ENCODE peak calls at places on chromosomes 13 and 19, in seven cellular contexts. V is ascending aorta, T is heart right ventricle, Q is ovary, W is prostate gland, L is body of pancreas, N is mammary epithelial cell. H is an unnamed sample. For H3K9me3, the result is how much of the 10 kb centered on the place peaks cover.

GRCh38 chr19:46739290-46739771 is 6.5 kb upstream of the FKRP start:
- DNase-seq in W (no peak), V (no peak), L (no peak), T (peak), Q (no peak), N (no peak), H (no peak)

GRCh38 chr13:106987435-106987800 is 419.5 kb upstream of the ARGLU1 start:
- DNase-seq in W (no peak), T (peak), L (no peak), Q (no peak), V (no peak), N (no peak), H (no peak)

GRCh38 chr19:43966079-43966694 is 15.2 kb downstream of the ZNF221 start:
- DNase-seq in Q (no peak), W (no peak), T (no peak), L (no peak), N (no peak), V (no peak), H (no peak)

GRCh38 chr13:39111145-39111544 is 72.9 kb downstream of the NHLRC3 start:
- DNase-seq in Q (no peak), W (no peak), N (no peak), V (no peak), T (no peak), L (no peak), H (no peak)

GRCh38 chr19:6868341-6868740 is 19.0 kb upstream of the ADGRE1 start:
- DNase-seq in N (no peak), V (no peak), Q (no peak), L (no peak), T (no peak), W (no peak), H (no peak)

GRCh38 chr13:45178349-45179142 is 22.3 kb downstream of the KCTD4 start:
- DNase-seq in L (no peak), T (no peak), V (no peak), Q (no peak), N (no peak), W (no peak), H (no peak)

GRCh38 chr19:46760363-46760762 is 14.1 kb upstream of the STRN4 start:
- DNase-seq in T (no peak), Q (no peak), V (no peak), L (no peak), W (no peak), N (no peak), H (no peak)

GRCh38 chr19:15372470-15372869 is 7.1 kb downstream of the AKAP8 start:
- DNase-seq in V (no peak), Q (no peak), N (no peak), T (no peak), W (no peak), L (no peak), H (no peak)

GRCh38 chr19:51505904-51506303 is 4.3 kb upstream of the SIGLEC12 start:
- DNase-seq in L (no peak), V (no peak), N (no peak), Q (no peak), W (no peak), T (no peak), H (no peak)

GRCh38 chr13:83215627-83216026 is 666.6 kb downstream of the SLITRK1 start:
- DNase-seq in T (no peak), N (peak), L (no peak), Q (no peak), W (no peak), V (no peak), H (no peak)

GRCh38 chr13:89361909-89362308 is 1690.7 kb downstream of the SLITRK5 start:
- DNase-seq in L (no peak), W (no peak), N (peak), T (no peak), Q (no peak), V (no peak), H (no peak)

GRCh38 chr19:41734585-41734984 is 20.7 kb upstream of the CEACAM6 start:
- DNase-seq in L (no peak), V (no peak), N (no peak), T (no peak), Q (no peak), W (no peak), H (peak)

GRCh38 chr13:112740502-112741131 is 50.8 kb downstream of the ATP11A start:
- DNase-seq in W (no peak), L (peak), T (peak), V (no peak), N (no peak), Q (peak), H (peak)

GRCh38 chr19:32800757-32801156 is 68.8 kb downstream of the SLC7A9 start:
- DNase-seq in W (no peak), N (no peak), Q (no peak), T (no peak), V (no peak), L (no peak), H (no peak)

GRCh38 chr19:54204767-54205468 is 4.3 kb downstream of the RPS9 start:
- DNase-seq in W (no peak), N (no peak), V (no peak), L (no peak), T (no peak), Q (no peak), H (no peak)

GRCh38 chr19:54201980-54202379 is 1.3 kb downstream of the RPS9 start:
- DNase-seq in T (no peak), N (no peak), L (no peak), Q (no peak), V (no peak), W (no peak), H (no peak)

GRCh38 chr19:54206030-54206830 is 5.6 kb downstream of the RPS9 start:
- DNase-seq in V (peak), Q (no peak), N (no peak), T (no peak), L (peak), W (no peak), H (no peak)

GRCh38 chr19:54201172-54201701 is 579 bp downstream of the RPS9 start:
- DNase-seq in Q (no peak), W (no peak), V (no peak), T (no peak), N (no peak), L (no peak), H (no peak)

GRCh38 chr19:54203151-54203611 is 2.5 kb downstream of the RPS9 start:
- DNase-seq in N (no peak), Q (no peak), W (no peak), L (peak), V (no peak), T (no peak), H (peak)
- H3K4me3 ChIP-seq in N (peak), Q (no peak), W (no peak), L (no peak), V (no peak), T (no peak), H (peak)

GRCh38 chr19:5850189-5850588 is 1.1 kb downstream of the FUT3 start:
- DNase-seq in W (no peak), N (no peak), V (no peak), T (no peak), Q (no peak), L (no peak), H (no peak)

GRCh38 chr19:5851302-5851701 is at the start of gene FUT3:
- DNase-seq in L (peak), N (no peak), T (no peak), V (no peak), Q (no peak), W (no peak), H (peak)

GRCh38 chr19:5850743-5851293 is 431 bp downstream of the FUT3 start:
- DNase-seq in V (no peak), N (peak), Q (no peak), T (no peak), W (no peak), L (peak), H (peak)
- H3K9me3 ChIP-seq in V (under half), N (under half), Q (under half), T (under half), W (under half), L (under half), H (under half)

GRCh38 chr13:19169496-19169895 is 12.1 kb downstream of the TUBA3C start:
- DNase-seq in L (no peak), N (no peak), W (no peak), Q (no peak), T (no peak), V (no peak), H (no peak)
- H3K4me3 ChIP-seq in L (no peak), N (no peak), W (no peak), Q (no peak), T (no peak), V (no peak), H (no peak)

GRCh38 chr13:25981060-25981459 is 70.8 kb downstream of the SHISA2 start:
- DNase-seq in L (no peak), T (no peak), N (no peak), Q (no peak), V (no peak), W (no peak), H (no peak)
- H3K9me3 ChIP-seq in L (under half), T (under half), N (under half), Q (under half), V (under half), W (under half), H (under half)

DNA sequence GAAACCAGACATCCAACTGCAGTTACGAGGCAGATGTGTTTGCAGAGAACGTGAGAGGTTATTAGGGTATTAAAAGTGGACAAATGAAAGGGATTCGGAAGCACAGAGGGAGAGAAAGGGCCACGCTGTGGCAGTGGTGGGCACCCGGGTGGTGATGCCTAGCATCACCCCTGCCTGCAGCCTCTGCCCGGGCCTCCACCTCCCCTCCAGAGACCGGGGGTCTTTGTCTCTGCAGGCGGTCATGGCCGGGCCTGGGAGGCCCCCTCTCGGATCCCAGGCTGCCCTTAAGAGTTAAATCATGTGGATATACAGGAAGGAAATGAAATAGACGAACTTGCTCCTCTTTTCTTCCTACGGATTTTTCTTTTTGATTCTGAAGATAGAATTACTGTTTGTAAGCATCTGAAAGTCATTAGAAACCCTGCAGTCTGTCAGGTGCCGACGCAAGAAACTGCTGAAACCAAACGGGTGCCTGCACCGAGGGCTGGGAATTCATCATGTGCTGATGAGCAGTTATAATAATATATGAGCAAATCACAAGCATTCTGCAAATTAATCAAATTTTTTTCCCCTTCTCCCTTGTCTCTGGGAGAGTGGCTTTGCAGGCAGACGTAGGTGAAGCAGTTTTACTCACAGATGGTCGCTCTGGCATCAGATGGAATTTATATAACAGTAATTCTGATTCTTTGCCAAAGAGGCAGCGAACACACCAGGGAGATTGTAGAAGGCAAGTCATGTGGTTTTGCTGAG is 319.8 kb downstream of the ZNF536 start:
- DNase-seq in V (no peak), N (no peak), T (no peak), L (no peak), Q (no peak), W (no peak), H (no peak)
- H3K4me3 ChIP-seq in V (peak), N (no peak), T (peak), L (no peak), Q (peak), W (peak), H (peak)

GRCh38 chr19:58044886-58045285 is 11.1 kb downstream of the ZSCAN1 start:
- DNase-seq in L (no peak), V (no peak), Q (no peak), T (no peak), N (no peak), W (no peak), H (no peak)
- H3K9me3 ChIP-seq in L (under half), V (under half), Q (under half), T (under half), N (under half), W (under half), H (half or more)

GRCh38 chr19:54533476-54533875 is 30.8 kb downstream of the LAIR2 start:
- DNase-seq in W (no peak), V (no peak), L (no peak), Q (no peak), N (no peak), T (no peak), H (no peak)
- H3K4me3 ChIP-seq in W (no peak), V (no peak), L (no peak), Q (no peak), N (no peak), T (no peak), H (no peak)

DNA sequence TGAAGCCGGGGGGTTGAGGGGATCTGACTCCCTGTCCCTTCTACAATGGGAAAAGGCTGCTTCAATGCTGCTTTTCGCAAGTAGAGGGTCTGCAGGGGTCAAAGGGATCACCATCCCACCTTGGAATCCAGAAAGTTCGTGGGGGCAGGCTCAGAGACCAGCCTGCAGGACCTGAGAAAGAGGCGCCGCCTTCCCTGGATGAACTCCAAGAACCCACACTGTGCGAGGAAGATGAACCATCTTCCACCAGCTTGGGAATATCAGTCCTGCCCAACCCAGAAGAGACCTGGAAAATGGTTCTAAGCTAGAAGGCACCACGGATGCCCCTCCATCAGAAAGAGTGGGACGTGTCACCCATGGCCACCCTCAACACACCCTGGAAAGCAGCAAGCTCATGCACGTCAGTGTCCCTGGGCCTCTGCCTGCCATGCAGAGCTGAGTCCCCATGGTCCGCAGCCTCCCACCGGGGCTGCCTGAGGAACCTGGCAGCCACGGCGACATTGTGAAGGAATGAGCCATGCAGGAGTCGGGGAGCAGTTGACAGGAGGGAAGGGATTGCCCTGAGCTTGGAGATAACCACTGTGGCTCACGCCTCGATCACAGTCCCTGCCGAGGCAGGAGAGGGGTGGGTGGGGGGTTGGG is 14.6 kb downstream of the RAB3D start:
- DNase-seq in N (no peak), T (no peak), Q (no peak), W (no peak), V (no peak), L (no peak), H (no peak)
- H3K9me3 ChIP-seq in N (under half), T (under half), Q (under half), W (under half), V (under half), L (under half), H (under half)

GRCh38 chr19:3401004-3401768 is 34.8 kb downstream of the NFIC start:
- DNase-seq in V (no peak), Q (no peak), N (no peak), T (no peak), L (peak), W (no peak), H (no peak)

GRCh38 chr19:3403489-3404323 is 37.3 kb downstream of the NFIC start:
- DNase-seq in W (peak), L (peak), V (peak), T (peak), N (peak), Q (peak), H (peak)

GRCh38 chr19:3405261-3405653 is 38.9 kb downstream of the NFIC start:
- DNase-seq in W (no peak), N (no peak), L (no peak), T (no peak), Q (no peak), V (no peak), H (no peak)

GRCh38 chr19:3404324-3405260 is 38.2 kb downstream of the NFIC start:
- DNase-seq in W (peak), Q (peak), V (peak), L (peak), T (peak), N (no peak), H (peak)

GRCh38 chr19:3402631-3403443 is 36.5 kb downstream of the NFIC start:
- DNase-seq in W (no peak), L (no peak), N (no peak), T (no peak), Q (no peak), V (no peak), H (no peak)
- H3K4me3 ChIP-seq in W (peak), L (no peak), N (no peak), T (peak), Q (peak), V (peak), H (peak)

H was measured in stomach.